ENCODE peak calls at places on chromosomes 1 and 21, in eight cellular contexts. N is MM.1S, E is OCI-LY7, Z is SK-N-SH, C is HCT116, X is PC-3, R is neural progenitor cell, W is GM23338. O is an unnamed sample.

GRCh38 chr1:17441993-17442357 is 2.5 kb upstream of the RCC2 start:
- DNase-seq in Z (no peak), C (no peak), R (no peak), E (no peak), N (no peak), W (no peak), X (no peak), O (no peak)

GRCh38 chr1:84096121-84096635 is 47.9 kb upstream of the PRKACB start:
- DNase-seq in X (no peak), N (no peak), E (no peak), C (no peak), Z (no peak), R (no peak), W (no peak), O (no peak)

GRCh38 chr21:45970674-45971486 is 10.7 kb upstream of the COL6A1 start:
- DNase-seq in E (peak), N (peak), W (peak), R (peak), Z (peak), C (no peak), X (peak), O (peak)

GRCh38 chr1:154481058-154481457 is 21.0 kb upstream of the TDRD10 start:
- DNase-seq in E (no peak), C (no peak), X (no peak), R (peak), Z (peak), N (peak), W (peak), O (no peak)

GRCh38 chr1:100034465-100034864 is 64.7 kb downstream of the SLC35A3 start:
- DNase-seq in R (peak), C (no peak), Z (peak), N (peak), W (peak), E (peak), X (peak), O (peak)

GRCh38 chr1:64042331-64043100 is 160.9 kb upstream of the UBE2U start:
- DNase-seq in N (no peak), E (no peak), X (peak), R (peak), W (no peak), C (no peak), Z (no peak), O (peak)

GRCh38 chr1:20661235-20662109 is at the start of gene DDOST:
- DNase-seq in N (peak), E (peak), X (peak), Z (peak), R (peak), W (peak), C (peak), O (peak)

GRCh38 chr1:115828101-115829022 is 12.6 kb downstream of the NHLH2 start:
- DNase-seq in R (peak), Z (peak), X (no peak), E (no peak), W (peak), C (no peak), N (no peak), O (peak)

GRCh38 chr1:158146739-158147138 is 34.0 kb upstream of the CD1D start:
- DNase-seq in C (no peak), X (no peak), W (no peak), Z (no peak), E (no peak), N (no peak), R (no peak), O (no peak)

GRCh38 chr1:6183520-6183989 is 3.4 kb upstream of the CHD5 start:
- DNase-seq in X (peak), Z (peak), W (peak), E (peak), R (no peak), N (no peak), C (no peak), O (no peak)

GRCh38 chr21:44337941-44338895 is 972 bp downstream of the CFAP410 start:
- DNase-seq in W (peak), E (peak), N (peak), X (peak), R (peak), Z (peak), C (peak), O (peak)

GRCh38 chr1:93448983-93449805 is 1.3 kb downstream of the FNBP1L start:
- DNase-seq in R (peak), N (no peak), X (peak), C (no peak), W (peak), E (no peak), Z (peak), O (peak)

GRCh38 chr1:228862542-228863505 is 127.5 kb downstream of the RHOU start:
- DNase-seq in N (no peak), E (no peak), X (no peak), C (no peak), W (no peak), Z (no peak), R (no peak), O (no peak)
- TF ChIP-seq EZH2phosphoT487 in N (no peak), E (no peak), X (no peak), C (no peak), W (no peak), Z (no peak), R (no peak), O (no peak)

GRCh38 chr1:109112652-109113285 is 1.1 kb upstream of the ELAPOR1 start:
- DNase-seq in W (peak), Z (peak), N (peak), E (peak), X (peak), C (peak), R (peak), O (peak)
- H3K4me3 ChIP-seq in W (peak), Z (peak), N (peak), E (peak), X (peak), C (no peak), R (peak), O (no peak)

GRCh38 chr1:2455757-2456156 is 20.3 kb upstream of the PLCH2 start:
- DNase-seq in Z (no peak), E (no peak), W (no peak), X (peak), N (no peak), C (no peak), R (no peak), O (no peak)
- TF ChIP-seq CTCF in Z (no peak), E (no peak), W (no peak), X (peak), N (no peak), C (no peak), R (no peak), O (no peak)

DNA sequence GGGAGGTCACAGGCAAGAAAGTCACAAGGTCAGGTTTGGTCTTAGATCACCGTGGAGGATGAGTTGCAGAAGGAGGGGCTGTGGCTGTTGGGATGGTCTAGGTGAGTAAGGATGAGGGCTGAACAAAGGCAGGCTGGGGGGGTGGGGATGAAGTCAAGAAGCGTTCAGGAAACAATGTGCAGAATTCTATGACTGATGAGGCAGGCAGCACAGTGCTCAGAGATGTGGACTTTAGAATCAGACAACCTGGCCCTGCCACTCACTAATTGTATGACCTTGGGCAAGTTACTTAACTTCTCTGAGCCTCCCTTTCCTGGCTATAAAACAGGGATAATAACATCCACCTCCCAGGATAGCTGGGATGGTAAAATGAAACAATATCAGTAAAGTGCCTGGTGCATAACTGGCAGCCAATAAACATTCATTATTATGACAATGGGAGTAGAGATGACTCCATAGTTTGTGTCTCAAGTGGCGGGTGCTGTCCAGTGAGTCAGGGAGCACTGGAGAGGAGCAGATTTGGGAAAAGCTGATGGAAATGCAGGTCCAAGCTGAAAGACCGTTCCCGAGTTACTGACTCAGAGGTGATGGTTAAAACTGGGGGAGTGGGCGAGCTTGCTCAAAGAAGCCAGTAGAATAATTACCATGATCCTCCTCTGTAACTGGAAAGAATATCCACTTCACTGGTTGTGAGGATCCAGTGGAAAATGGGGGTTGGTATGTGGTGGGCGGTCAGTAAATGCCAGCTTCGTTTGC is 2.1 kb downstream of the TIE1 start:
- DNase-seq in Z (no peak), E (no peak), R (no peak), C (no peak), N (no peak), W (no peak), X (no peak), O (peak)
- TF ChIP-seq EZH2phosphoT487 in Z (no peak), E (no peak), R (no peak), C (no peak), N (no peak), W (no peak), X (no peak), O (no peak)

DNA sequence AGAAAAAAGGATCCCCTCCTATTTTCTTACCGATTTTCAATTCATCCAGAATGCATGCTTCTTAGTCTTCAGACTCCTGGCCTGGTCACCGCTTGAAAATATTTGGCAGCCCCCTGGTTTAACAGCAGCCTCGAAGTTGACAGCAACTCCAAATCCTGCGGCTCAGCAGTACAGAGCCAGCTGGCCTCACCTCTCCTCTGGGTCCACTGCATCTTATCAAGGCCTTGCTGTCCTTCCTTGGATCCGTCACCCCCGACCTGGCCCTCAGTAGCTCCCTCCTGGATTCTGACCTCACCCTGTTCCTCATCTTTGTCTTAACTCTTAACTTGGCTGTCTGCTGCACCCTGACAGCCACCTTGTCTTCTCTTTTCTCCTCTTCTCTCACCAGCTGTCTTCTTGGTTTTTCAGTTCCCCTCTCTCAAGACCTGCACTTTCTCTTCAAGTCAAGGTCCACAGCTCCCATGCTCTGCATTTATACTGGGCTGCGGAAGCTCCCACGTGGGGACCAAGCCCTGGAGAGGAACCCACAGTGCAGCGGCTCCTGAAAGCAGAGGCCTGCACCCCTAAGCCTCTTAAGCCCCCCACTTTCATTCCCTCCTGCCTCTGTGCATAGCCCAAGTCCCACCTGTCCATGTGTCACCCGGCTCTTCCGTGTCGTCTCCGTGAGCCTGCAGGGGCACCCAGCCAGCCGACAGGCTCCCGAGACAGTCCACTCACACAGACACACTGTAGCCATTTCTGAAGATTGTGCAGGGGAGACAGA is 6.0 kb downstream of the MX2 start:
- DNase-seq in R (no peak), Z (no peak), C (no peak), E (peak), N (no peak), X (no peak), W (no peak), O (no peak)
- H3K4me3 ChIP-seq in R (no peak), Z (no peak), C (no peak), E (peak), N (no peak), X (no peak), W (no peak), O (no peak)

DNA sequence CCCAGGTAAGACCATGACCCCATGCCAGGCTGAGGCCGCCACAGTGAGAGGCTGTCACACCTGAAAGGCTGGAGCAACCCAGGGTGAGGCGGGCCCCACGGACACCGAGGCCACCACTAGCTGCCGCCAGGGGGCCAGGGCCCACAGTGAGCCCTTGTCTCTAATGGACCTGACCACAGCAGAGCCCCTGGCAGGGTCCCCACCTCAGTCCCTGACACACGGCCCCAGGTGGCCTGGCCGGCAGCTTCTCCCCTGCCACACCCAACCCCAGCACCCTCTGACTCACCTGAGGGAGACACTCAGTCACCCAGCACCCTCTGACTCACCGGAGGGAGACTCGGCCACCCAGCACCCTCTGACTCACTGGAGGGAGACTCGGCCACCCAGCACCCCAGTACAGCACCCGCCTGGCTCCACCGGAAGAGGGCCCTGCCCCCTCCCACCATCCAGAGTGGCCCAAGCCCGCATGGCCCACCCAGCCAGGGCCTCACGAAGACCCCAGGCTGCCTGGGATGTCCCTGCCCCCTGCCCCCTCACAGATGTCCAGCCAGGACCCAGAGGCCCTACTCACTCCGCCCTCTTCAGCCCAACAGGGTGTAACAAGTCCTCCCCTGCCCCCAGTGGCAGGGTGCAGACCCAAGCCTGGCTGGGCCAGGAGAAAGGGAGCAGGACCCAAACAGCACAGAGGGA is 4.4 kb downstream of the DVL1 start:
- DNase-seq in X (peak), C (peak), E (no peak), R (no peak), N (no peak), Z (peak), W (no peak), O (peak)
- TF ChIP-seq CTCF in X (peak), C (no peak), E (peak), R (peak), N (peak), Z (peak), W (peak), O (peak)

DNA sequence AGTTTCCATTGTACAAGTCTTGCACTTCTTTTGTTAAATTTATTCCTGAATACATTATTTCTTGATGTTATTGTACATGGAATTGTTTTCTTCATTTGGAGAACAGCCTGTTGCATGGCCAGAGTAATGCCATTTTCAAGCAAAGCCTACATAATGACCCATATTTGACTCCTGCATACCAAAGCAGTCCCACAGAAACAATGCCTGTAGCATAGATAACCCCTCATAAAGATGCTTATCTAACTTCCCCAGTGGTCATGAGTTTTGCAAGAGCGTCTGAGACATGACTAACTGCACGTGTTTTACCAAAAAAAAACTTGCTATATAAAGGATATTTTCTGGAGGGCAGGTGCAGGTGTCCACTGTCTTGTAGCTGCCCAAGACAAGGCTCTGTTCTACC is 30.3 kb upstream of the RLF start:
- DNase-seq in W (no peak), N (no peak), R (no peak), Z (no peak), X (peak), E (no peak), C (no peak), O (peak)
- TF ChIP-seq EZH2phosphoT487 in W (no peak), N (no peak), R (no peak), Z (no peak), X (no peak), E (no peak), C (no peak), O (no peak)

GRCh38 chr1:24150228-24151174 is 7.6 kb upstream of the IL22RA1 start:
- DNase-seq in C (peak), R (peak), Z (peak), X (peak), N (peak), W (peak), E (peak), O (peak)
- H3K4me3 ChIP-seq in C (peak), R (peak), Z (peak), X (peak), N (peak), W (peak), E (peak), O (peak)

GRCh38 chr1:35860680-35861079 is 22.3 kb upstream of the AGO1 start:
- DNase-seq in N (no peak), C (no peak), W (no peak), E (no peak), Z (no peak), X (no peak), R (no peak), O (no peak)

GRCh38 chr1:35855016-35855700 is 27.9 kb upstream of the AGO1 start:
- DNase-seq in X (no peak), E (peak), R (peak), C (no peak), N (no peak), W (peak), Z (peak), O (peak)

GRCh38 chr1:35852241-35852640 is 30.8 kb upstream of the AGO1 start:
- DNase-seq in E (no peak), Z (no peak), R (no peak), C (no peak), W (no peak), N (no peak), X (no peak), O (no peak)

GRCh38 chr1:35856964-35857363 is 26.0 kb upstream of the AGO1 start:
- DNase-seq in C (no peak), R (no peak), X (no peak), E (no peak), Z (no peak), N (no peak), W (no peak), O (no peak)

DNA sequence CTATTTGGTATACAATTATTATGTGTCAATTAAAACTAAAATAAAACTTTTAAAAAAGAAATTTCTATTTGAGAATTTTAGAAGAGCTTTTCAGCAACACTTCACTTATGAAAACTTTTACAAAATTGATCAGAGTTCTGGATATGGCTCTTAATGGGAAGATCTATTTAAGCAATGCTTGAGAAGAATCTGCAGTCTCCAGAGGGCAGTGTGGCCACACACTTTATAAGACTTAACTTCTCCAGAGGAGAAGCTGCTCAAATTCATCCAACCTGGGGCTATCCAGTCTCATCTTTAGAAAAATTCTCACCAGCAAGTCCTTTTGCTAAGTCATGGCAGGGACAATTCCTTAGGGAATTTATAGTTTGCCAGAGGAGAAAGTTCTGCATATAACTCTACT is 25.2 kb upstream of the AGO1 start:
- DNase-seq in N (peak), C (peak), Z (no peak), X (peak), R (peak), W (peak), E (peak), O (peak)
- TF ChIP-seq CTCF in N (peak), C (peak), Z (peak), X (peak), R (peak), W (peak), E (peak), O (peak)

DNA sequence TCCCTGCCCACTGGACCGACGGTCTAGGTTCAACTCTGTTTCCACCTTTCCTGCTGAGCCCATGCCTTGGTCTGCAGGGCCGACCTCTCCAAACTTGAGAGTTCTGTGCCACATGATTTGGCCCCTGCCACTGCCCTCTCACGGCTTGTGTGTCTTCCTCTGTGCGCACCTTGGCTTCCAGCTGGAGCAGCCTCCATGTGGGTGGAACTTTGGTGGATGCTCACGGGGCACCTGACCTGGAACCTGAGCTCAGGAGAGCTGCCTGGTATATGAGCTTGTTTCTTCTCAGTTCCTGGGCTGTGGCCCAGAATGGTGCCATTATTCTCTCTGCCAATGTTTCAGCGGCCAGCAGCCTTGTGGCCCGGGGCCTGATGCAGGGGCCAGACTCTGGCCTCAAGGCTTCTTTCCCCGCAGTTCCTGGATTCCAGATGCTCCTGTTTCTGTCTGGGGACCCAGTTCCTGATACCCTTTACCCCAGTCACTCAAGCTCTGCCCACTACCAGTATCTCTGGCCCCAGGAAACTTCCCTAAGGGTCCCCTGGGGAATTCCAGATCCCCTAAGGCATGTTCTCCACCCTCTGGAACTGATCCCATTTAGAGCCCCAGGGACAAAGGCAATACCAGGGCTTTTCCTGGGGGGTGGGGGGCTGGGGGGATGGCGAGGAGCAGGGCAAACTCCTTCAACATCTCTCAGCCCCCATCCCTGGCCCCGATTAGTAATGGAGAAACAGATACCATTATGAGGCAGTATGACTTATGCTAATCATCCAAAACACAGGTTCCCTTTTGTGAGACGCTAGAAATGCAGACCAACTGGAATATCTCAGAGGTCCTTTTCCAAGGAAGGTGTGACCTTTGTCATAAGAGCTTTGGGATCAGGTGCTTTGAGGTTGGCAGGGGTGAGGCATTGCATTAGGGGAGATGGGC is 11.1 kb downstream of the QSOX1 start:
- DNase-seq in E (no peak), R (no peak), X (no peak), C (no peak), N (no peak), Z (no peak), W (no peak), O (no peak)
- TF ChIP-seq EZH2phosphoT487 in E (no peak), R (no peak), X (no peak), C (no peak), N (no peak), Z (no peak), W (no peak), O (no peak)